ENCODE peak calls at places on chromosomes 7 and 10, in eight cellular contexts. P is EL; W is activated CD8-positive, alpha-beta memory T cell treated with anti-CD3 and anti-CD28 coated beads, Interleukin-2, amount 10 ng/mL, durations not matched to agents 7 days and 5 days; Q is ELR; G is lower leg skin; I is AG08395; A is GM23248; J is NB4. Z is an unnamed sample.

GRCh38 chr7:20244334-20244733 is 27.1 kb upstream of the MACC1 start:
- DNase-seq in J (no peak), G (no peak), P (no peak), I (no peak), W (no peak), A (no peak), Q (no peak), Z (no peak)

GRCh38 chr7:100120518-100121085 is 1.2 kb downstream of the CNPY4 start:
- DNase-seq in A (no peak), I (no peak), Q (no peak), G (no peak), J (no peak), P (no peak), W (no peak), Z (no peak)

GRCh38 chr10:79348640-79348988 is 1.3 kb downstream of the PPIF start:
- DNase-seq in P (no peak), W (no peak), A (peak; percentile 35), G (peak; percentile 19), J (no peak), I (no peak), Q (no peak), Z (no peak)

GRCh38 chr10:82251222-82251977 is 376.4 kb downstream of the NRG3 start:
- DNase-seq in G (no peak), I (no peak), W (no peak), A (no peak), J (no peak), P (no peak), Q (no peak), Z (no peak)

GRCh38 chr10:34024708-34025425 is 690.4 kb upstream of the NRP1 start:
- DNase-seq in J (peak; percentile 2), I (no peak), G (peak; percentile 25), Q (peak; percentile 21), W (no peak), A (peak; percentile 11), P (peak; percentile 16), Z (peak; percentile 18)

GRCh38 chr10:106682175-106682574 is 482.3 kb downstream of the SORCS1 start:
- DNase-seq in Q (peak; percentile 34), W (no peak), G (no peak), A (peak; percentile 23), I (no peak), J (no peak), P (peak; percentile 49), Z (no peak)

GRCh38 chr7:44757311-44757710 is 8.7 kb downstream of the ZMIZ2 start:
- DNase-seq in W (no peak), J (no peak), G (no peak), I (no peak), P (no peak), Q (no peak), A (no peak), Z (no peak)

GRCh38 chr10:34567854-34568253 is 247.2 kb downstream of the PARD3 start:
- DNase-seq in Q (no peak), G (no peak), P (no peak), J (no peak), I (no peak), A (no peak), W (no peak), Z (no peak)

GRCh38 chr7:110105840-110106239 is 985.1 kb upstream of the LRRN3 start:
- DNase-seq in G (no peak), W (no peak), J (no peak), Q (no peak), I (no peak), A (no peak), P (no peak), Z (no peak)

GRCh38 chr10:104317195-104318095 is 20.8 kb downstream of the ITPRIP start:
- DNase-seq in W (no peak), P (peak; percentile 55), Q (no peak), J (no peak), I (peak; percentile 68), A (peak; percentile 88), G (no peak), Z (peak; percentile 95)

GRCh38 chr10:3142146-3142875 is 30.3 kb downstream of the PITRM1 start:
- DNase-seq in G (no peak), I (no peak), A (no peak), P (no peak), W (no peak), Q (no peak), J (no peak), Z (no peak)

Z was measured in LHCN-M2.